ENCODE peak calls at places on chromosomes 3 and 15, in ten cellular contexts. D, S, G, V, J, K, W, A, C and L are unnamed samples.

GRCh38 chr15:70313099-70314017 is 215.6 kb upstream of the TLE3 start:
- DNase-seq in D (no peak), S (no peak), G (no peak), V (no peak), J (no peak), K (no peak), W (no peak), A (no peak), C (no peak), L (no peak)

GRCh38 chr3:11844891-11845290 is 1.8 kb downstream of the TAMM41 start:
- DNase-seq in D (no peak), S (no peak), G (no peak), V (no peak), J (no peak), K (no peak), W (no peak), A (no peak), C (no peak), L (no peak)

GRCh38 chr3:165522371-165522770 is 314.9 kb downstream of the BCHE start:
- DNase-seq in D (no peak), S (no peak), G (no peak), V (no peak), J (no peak), K (no peak), W (no peak), A (no peak), C (no peak), L (no peak)

GRCh38 chr3:133211449-133211848 is 173.3 kb downstream of the TMEM108 start:
- DNase-seq in D (no peak), S (no peak), G (peak; percentile 20), V (no peak), J (peak; percentile 27), K (no peak), W (no peak), A (peak; percentile 97), C (no peak), L (no peak)

GRCh38 chr3:45103334-45103733 is 42.8 kb downstream of the CDCP1 start:
- DNase-seq in D (no peak), S (no peak), G (no peak), V (no peak), J (no peak), K (no peak), W (no peak), A (no peak), C (no peak), L (no peak)

GRCh38 chr3:38662544-38662943 is 13.1 kb upstream of the SCN5A start:
- DNase-seq in D (no peak), S (peak; percentile 30), G (peak; percentile 62), V (no peak), J (peak; percentile 16), K (peak; percentile 3), W (no peak), A (no peak), C (no peak), L (peak; percentile 36)

GRCh38 chr3:23183731-23184130 is 19.4 kb upstream of the UBE2E2 start:
- DNase-seq in D (no peak), S (no peak), G (peak; percentile 64), V (no peak), J (peak; percentile 53), K (peak; percentile 56), W (peak; percentile 56), A (no peak), C (no peak), L (peak; percentile 70)

GRCh38 chr3:113516115-113516505 is 1.2 kb upstream of the SPICE1 start:
- DNase-seq in D (no peak), S (peak; percentile 22), G (no peak), V (no peak), J (no peak), K (no peak), W (no peak), A (no peak), C (no peak), L (no peak)

GRCh38 chr15:29089731-29090616 is 179.6 kb downstream of the NSMCE3 start:
- DNase-seq in D (no peak), S (peak; percentile 24), G (no peak), V (peak; percentile 44), J (peak; percentile 21), K (no peak), W (no peak), A (peak; percentile 34), C (no peak), L (no peak)

GRCh38 chr3:160756907-160757623 is 1.0 kb downstream of the PPM1L start:
- DNase-seq in D (no peak), S (no peak), G (no peak), V (no peak), J (no peak), K (no peak), W (peak; percentile 12), A (no peak), C (no peak), L (peak; percentile 36)

GRCh38 chr3:46571684-46572083 is 5.6 kb upstream of the LRRC2 start:
- DNase-seq in D (no peak), S (no peak), G (no peak), V (no peak), J (no peak), K (no peak), W (no peak), A (no peak), C (no peak), L (no peak)

GRCh38 chr15:27086146-27086545 is 115.2 kb downstream of the GABRG3 start:
- DNase-seq in D (no peak), S (no peak), G (no peak), V (no peak), J (no peak), K (no peak), W (no peak), A (no peak), C (no peak), L (no peak)

GRCh38 chr3:43723121-43723734 is 32.5 kb downstream of the ABHD5 start:
- DNase-seq in D (no peak), S (no peak), G (no peak), V (no peak), J (peak; percentile 80), K (no peak), W (no peak), A (no peak), C (no peak), L (no peak)

GRCh38 chr3:170907519-170908234 is 760 bp downstream of the EIF5A2 start:
- DNase-seq in D (no peak), S (no peak), G (peak; percentile 12), V (no peak), J (peak; percentile 36), K (peak; percentile 6), W (peak; percentile 24), A (no peak), C (no peak), L (peak; percentile 37)